ENCODE peak calls at places on chromosomes 1 and 21, in four cellular contexts. G is esophagus squamous epithelium, T is aorta, W is heart left ventricle. I is an unnamed sample.

GRCh38 chr1:15942661-15943514 is 33.0 kb downstream of the ZBTB17 start:
- DNase-seq in G (no peak), W (no peak), T (no peak), I (peak; percentile 40)

GRCh38 chr1:162755306-162755705 is 35.2 kb upstream of the HSD17B7 start:
- DNase-seq in W (no peak), G (no peak), T (no peak), I (no peak)

GRCh38 chr1:6975991-6976390 is 190.7 kb downstream of the CAMTA1 start:
- DNase-seq in T (no peak), W (no peak), G (no peak), I (peak; percentile 11)

GRCh38 chr1:24385160-24385939 is 28.2 kb downstream of the STPG1 start:
- DNase-seq in T (no peak), W (no peak), G (no peak), I (peak; percentile 59)

GRCh38 chr1:85078903-85079302 is 30.6 kb upstream of the MCOLN3 start:
- DNase-seq in G (no peak), W (no peak), T (no peak), I (no peak)

GRCh38 chr1:35539824-35540261 is 17.4 kb downstream of the KIAA0319L start:
- DNase-seq in T (no peak), W (no peak), G (no peak), I (no peak)

GRCh38 chr1:21280011-21280471 is 10.2 kb downstream of the ECE1 start:
- DNase-seq in G (no peak), W (peak; percentile 85), T (no peak), I (no peak)

GRCh38 chr1:56557746-56558145 is 21.6 kb downstream of the PLPP3 start:
- DNase-seq in T (no peak), W (no peak), G (no peak), I (no peak)

GRCh38 chr21:31967334-31967733 is 94.5 kb downstream of the HUNK start:
- DNase-seq in T (no peak), G (no peak), W (no peak), I (no peak)

GRCh38 chr21:26683996-26684395 is 110.9 kb upstream of the CYYR1 start:
- DNase-seq in T (no peak), W (no peak), G (no peak), I (no peak)

GRCh38 chr21:26684866-26685265 is 111.8 kb upstream of the CYYR1 start:
- DNase-seq in W (no peak), G (no peak), T (no peak), I (no peak)

GRCh38 chr21:26686278-26686677 is 113.2 kb upstream of the CYYR1 start:
- DNase-seq in W (no peak), T (no peak), G (no peak), I (peak; percentile 22)

GRCh38 chr21:26686705-26687104 is 113.6 kb upstream of the CYYR1 start:
- DNase-seq in W (no peak), G (no peak), T (no peak), I (no peak)
- H3K4me3 ChIP-seq in W (no peak overlapping the region), G (no peak overlapping the region), T (no peak overlapping the region), I (no peak overlapping the region)

GRCh38 chr1:158049867-158050266 is 56.4 kb downstream of the KIRREL1 start:
- DNase-seq in G (no peak), W (no peak), T (no peak), I (no peak)

GRCh38 chr1:158055854-158056253 is 62.4 kb downstream of the KIRREL1 start:
- DNase-seq in T (no peak), W (no peak), G (no peak), I (no peak)

GRCh38 chr1:158054721-158055120 is 61.3 kb downstream of the KIRREL1 start:
- DNase-seq in W (no peak), T (no peak), G (no peak), I (no peak)

GRCh38 chr1:158048371-158049067 is 55.1 kb downstream of the KIRREL1 start:
- DNase-seq in W (no peak), T (no peak), G (no peak), I (no peak)

GRCh38 chr1:158053276-158053675 is 59.8 kb downstream of the KIRREL1 start:
- DNase-seq in G (no peak), W (no peak), T (no peak), I (no peak)
- H3K27me3 ChIP-seq in G (no peaks in the 10 kb centered on the region), W (no peaks in the 10 kb centered on the region), T (no peaks in the 10 kb centered on the region), I (no peaks in the 10 kb centered on the region)

GRCh38 chr21:44353200-44353970 is at the start of gene TRPM2:
- DNase-seq in G (no peak), T (peak; percentile 79), W (peak; percentile 70), I (peak; percentile 21)
- H3K4me3 ChIP-seq in G (peak within 1 kb of the TSS; percentile 50), T (no peak within 1 kb of the TSS), W (peak within 1 kb of the TSS; percentile 35), I (no peak within 1 kb of the TSS)

DNA sequence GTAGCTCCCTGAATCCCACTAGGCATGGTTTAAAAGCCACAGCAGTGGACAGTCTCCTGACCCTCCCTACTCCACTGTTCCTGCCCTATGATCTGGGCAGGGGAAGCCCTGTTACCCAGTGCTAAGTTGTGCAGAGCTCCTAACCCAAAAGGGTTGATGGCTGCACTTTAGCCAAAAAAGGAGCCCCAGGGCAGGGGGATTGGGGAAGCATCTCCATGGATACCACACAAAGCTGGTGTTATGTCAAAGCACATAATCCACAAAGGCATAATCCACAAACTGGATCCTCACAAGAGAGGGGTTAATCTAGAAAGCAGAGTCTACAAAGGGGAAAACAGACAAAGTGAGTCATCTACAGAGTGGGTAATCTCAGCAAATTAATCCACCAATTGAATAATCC is 5.7 kb downstream of the RSPO1 start:
- DNase-seq in W (no peak), G (no peak), T (no peak), I (no peak)
- H3K27me3 ChIP-seq in W (peaks cover 74% of the 10 kb centered on the region), G (peaks cover 15% of the 10 kb centered on the region), T (no peaks in the 10 kb centered on the region), I (peaks cover 68% of the 10 kb centered on the region)

I was measured in H7.